ENCODE peak calls at places on chromosomes 11 and 22, in nine cellular contexts. T is Panc1, H is breast epithelium, F is kidney epithelial cell, R is IMR-90, N is K562, K is thyroid gland, V is thoracic aorta, M is brain microvascular endothelial cell. Y is an unnamed sample. For H3K36me3, the result is how much of the 10 kb centered on the place peaks cover.

GRCh38 chr11:86955111-86955673 is at the start of gene FZD4:
- DNase-seq in T (no peak), H (peak), F (no peak), R (peak), N (peak), K (peak), V (peak), M (peak), Y (no peak)

GRCh38 chr11:20363500-20364411 is at the start of gene HTATIP2:
- DNase-seq in T (no peak), H (no peak), F (no peak), R (peak), N (peak), K (peak), V (no peak), M (no peak), Y (no peak)

GRCh38 chr11:44854146-44854545 is 96.5 kb downstream of the TP53I11 start:
- DNase-seq in T (no peak), H (no peak), F (no peak), R (no peak), N (no peak), K (no peak), V (no peak), M (no peak), Y (no peak)

GRCh38 chr11:35030716-35031213 is 108.2 kb upstream of the CD44 start:
- DNase-seq in T (peak), H (no peak), F (peak), R (peak), N (peak), K (peak), V (peak), M (peak), Y (peak)

GRCh38 chr22:26893711-26894110 is 236.3 kb downstream of the MIAT start:
- DNase-seq in T (no peak), H (no peak), F (no peak), R (no peak), N (no peak), K (no peak), V (no peak), M (no peak), Y (no peak)

GRCh38 chr22:37496651-37497599 is 10.7 kb upstream of the MFNG start:
- DNase-seq in T (peak), H (no peak), F (peak), R (peak), N (peak), K (no peak), V (no peak), M (peak), Y (peak)

GRCh38 chr11:102064316-102064715 is 17.1 kb downstream of the CFAP300 start:
- DNase-seq in T (no peak), H (peak), F (no peak), R (no peak), N (no peak), K (no peak), V (no peak), M (no peak), Y (no peak)

GRCh38 chr22:40819741-40820140 is 595 bp upstream of the SLC25A17 start:
- DNase-seq in T (no peak), H (no peak), F (no peak), R (peak), N (no peak), K (no peak), V (no peak), M (no peak), Y (no peak)

GRCh38 chr11:110173775-110174644 is 80.8 kb downstream of the ZC3H12C start:
- DNase-seq in T (no peak), H (no peak), F (peak), R (peak), N (peak), K (peak), V (no peak), M (peak), Y (no peak)

GRCh38 chr11:126415669-126416420 is 60.4 kb downstream of the ST3GAL4 start:
- DNase-seq in T (no peak), H (no peak), F (no peak), R (no peak), N (no peak), K (no peak), V (no peak), M (no peak), Y (no peak)

GRCh38 chr22:20228055-20228938 is 39.8 kb downstream of the RTN4R start:
- DNase-seq in T (no peak), H (no peak), F (no peak), R (no peak), N (no peak), K (peak), V (no peak), M (no peak), Y (no peak)

GRCh38 chr11:86812322-86812670 is 12.0 kb downstream of the PRSS23 start:
- DNase-seq in T (no peak), H (no peak), F (no peak), R (no peak), N (no peak), K (no peak), V (no peak), M (no peak), Y (no peak)

GRCh38 chr22:29306175-29306829 is at the start of gene GAS2L1:
- DNase-seq in T (no peak), H (peak), F (no peak), R (peak), N (peak), K (peak), V (no peak), M (peak), Y (no peak)

GRCh38 chr11:44716256-44716655 is 10.5 kb upstream of the TSPAN18 start:
- DNase-seq in T (no peak), H (no peak), F (no peak), R (no peak), N (no peak), K (no peak), V (no peak), M (no peak), Y (no peak)

GRCh38 chr11:32809313-32809712 is 14.9 kb upstream of the CCDC73 start:
- DNase-seq in T (peak), H (peak), F (no peak), R (peak), N (peak), K (peak), V (no peak), M (peak), Y (peak)

GRCh38 chr11:6319001-6319878 is 1.1 kb downstream of the CAVIN3 start:
- DNase-seq in T (peak), H (peak), F (no peak), R (peak), N (no peak), K (peak), V (peak), M (peak), Y (no peak)

GRCh38 chr22:17013396-17014100 is 5.5 kb upstream of the GAB4 start:
- DNase-seq in T (no peak), H (peak), F (no peak), R (no peak), N (no peak), K (no peak), V (no peak), M (no peak), Y (no peak)

GRCh38 chr11:13126430-13126829 is 117.3 kb downstream of the RASSF10 start:
- DNase-seq in T (no peak), H (no peak), F (peak), R (peak), N (no peak), K (peak), V (no peak), M (peak), Y (peak)

GRCh38 chr22:42283288-42284229 is 13.1 kb upstream of the TCF20 start:
- DNase-seq in T (no peak), H (no peak), F (no peak), R (no peak), N (no peak), K (no peak), V (no peak), M (no peak), Y (no peak)

GRCh38 chr11:71272161-71272560 is 19.8 kb upstream of the SHANK2 start:
- DNase-seq in T (no peak), H (no peak), F (no peak), R (no peak), N (no peak), K (no peak), V (no peak), M (no peak), Y (no peak)

GRCh38 chr22:47303161-47303890 is 540.9 kb downstream of the TBC1D22A start:
- DNase-seq in T (no peak), H (no peak), F (no peak), R (no peak), N (no peak), K (no peak), V (no peak), M (no peak), Y (no peak)

GRCh38 chr11:74311352-74311926 is at the start of gene P4HA3:
- DNase-seq in T (no peak), H (no peak), F (no peak), R (peak), N (peak), K (peak), V (no peak), M (peak), Y (no peak)

GRCh38 chr11:22561283-22561682 is 64.3 kb downstream of the FANCF start:
- DNase-seq in T (no peak), H (no peak), F (no peak), R (no peak), N (no peak), K (no peak), V (no peak), M (no peak), Y (no peak)

GRCh38 chr11:107598225-107599139 is 7.5 kb downstream of the ELMOD1 start:
- DNase-seq in T (no peak), H (no peak), F (no peak), R (no peak), N (no peak), K (peak), V (no peak), M (no peak), Y (no peak)

GRCh38 chr22:46547179-46547882 is 9.9 kb upstream of the CELSR1 start:
- DNase-seq in T (no peak), H (peak), F (peak), R (peak), N (no peak), K (peak), V (no peak), M (peak), Y (no peak)

GRCh38 chr11:73397468-73398131 is 21.4 kb downstream of the RELT start:
- DNase-seq in T (no peak), H (no peak), F (no peak), R (no peak), N (no peak), K (no peak), V (no peak), M (no peak), Y (no peak)

GRCh38 chr11:18752502-18752901 is 26.5 kb upstream of the IGSF22 start:
- DNase-seq in T (no peak), H (no peak), F (no peak), R (no peak), N (no peak), K (no peak), V (no peak), M (no peak), Y (no peak)

GRCh38 chr11:114019574-114019973 is 39.9 kb upstream of the ZBTB16 start:
- DNase-seq in T (no peak), H (no peak), F (no peak), R (no peak), N (no peak), K (no peak), V (no peak), M (no peak), Y (no peak)

DNA sequence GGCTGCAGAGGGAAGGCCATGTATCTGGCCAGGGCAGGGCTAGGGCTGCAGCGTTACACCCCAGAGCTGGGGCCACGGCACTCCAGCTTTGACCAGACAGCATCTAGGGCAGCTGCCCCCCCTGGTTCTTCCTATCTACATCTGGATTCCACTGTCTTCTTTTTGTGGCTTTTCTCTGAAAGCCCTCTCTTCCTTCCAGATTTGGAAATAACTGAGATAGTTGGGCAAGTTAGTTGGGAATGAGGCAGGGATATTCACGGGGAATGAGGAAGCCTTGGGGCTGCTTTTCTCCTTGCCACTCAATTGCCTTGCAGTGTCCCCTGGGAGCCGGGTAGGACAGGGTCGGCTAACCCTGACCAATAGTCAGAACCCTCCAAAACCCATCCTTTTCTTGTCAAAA is 26.8 kb downstream of the CLMP start:
- DNase-seq in T (no peak), H (no peak), F (no peak), R (no peak), N (no peak), K (no peak), V (no peak), M (no peak), Y (no peak)
- H3K36me3 ChIP-seq in T (under half), H (under half), F (under half), R (under half), N (under half), K (under half), V (under half), M (under half), Y (under half)

DNA sequence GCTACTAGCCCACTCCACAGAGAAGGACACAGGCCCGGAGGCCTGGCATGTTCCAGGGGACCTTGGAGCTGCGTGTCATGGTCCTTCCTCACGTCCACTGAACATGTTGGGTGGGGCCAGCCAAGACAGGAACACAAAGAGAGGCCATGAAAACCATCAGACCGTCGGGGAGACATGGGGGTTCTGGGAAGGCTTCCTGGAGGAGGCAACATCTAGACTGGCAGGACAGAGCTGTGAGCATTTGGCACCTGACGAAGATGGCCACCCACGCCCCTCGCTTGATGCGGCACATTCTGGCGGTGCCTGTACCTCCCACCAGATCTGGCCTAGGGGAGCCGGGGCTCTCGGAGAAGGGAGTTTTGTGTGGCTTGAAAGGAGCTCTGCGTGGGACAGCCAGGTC is 24.7 kb upstream of the ARHGAP8 start:
- DNase-seq in T (no peak), H (no peak), F (no peak), R (no peak), N (no peak), K (no peak), V (no peak), M (no peak), Y (no peak)
- TF ChIP-seq CTCF in T (no peak), H (no peak), F (no peak), R (no peak), N (no peak), K (no peak), V (no peak), M (no peak), Y (no peak)

DNA sequence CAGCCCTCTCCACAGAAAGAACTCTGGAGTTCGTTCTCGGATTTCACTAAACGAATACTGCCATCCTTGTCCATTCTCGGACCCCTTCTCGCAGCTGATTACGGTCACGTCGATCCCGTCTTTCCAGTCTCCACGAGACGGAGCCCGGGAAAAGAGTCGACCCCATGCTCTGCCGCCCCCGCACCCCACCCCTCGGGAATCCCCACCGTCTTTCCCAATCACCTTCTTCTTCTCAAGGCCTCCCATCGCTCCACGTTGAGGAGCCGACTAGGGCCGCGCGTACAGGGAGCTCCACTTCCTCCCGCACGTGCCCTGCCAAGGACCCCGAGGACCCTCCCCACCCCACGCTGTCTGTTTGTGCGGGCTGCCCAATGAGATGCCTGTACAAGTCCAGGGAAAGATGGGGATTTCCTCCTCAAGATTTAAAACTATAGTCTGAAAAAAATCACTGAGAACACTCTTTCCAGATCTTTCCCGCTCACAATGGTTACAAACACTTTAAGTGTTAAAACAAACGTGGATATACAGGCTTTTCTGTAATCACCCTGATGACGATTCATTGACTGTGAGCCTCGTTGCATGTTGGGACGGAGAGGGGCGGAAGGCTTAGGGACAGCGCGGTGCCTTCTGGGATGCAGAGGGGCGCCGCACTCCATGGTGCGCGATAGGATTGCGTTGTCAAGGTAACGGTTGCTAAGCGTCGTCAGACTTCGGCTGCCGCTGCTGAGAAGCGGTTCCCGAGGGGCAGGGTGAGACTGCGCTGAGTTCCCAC is at the start of gene PES1:
- DNase-seq in T (peak), H (peak), F (peak), R (peak), N (peak), K (peak), V (peak), M (peak), Y (peak)
- H3K4me3 ChIP-seq in T (peak), H (peak), F (peak), R (peak), N (peak), K (peak), V (peak), M (peak), Y (peak)

GRCh38 chr11:28083118-28083517 is 24.8 kb downstream of the KIF18A start:
- DNase-seq in T (no peak), H (no peak), F (no peak), R (no peak), N (no peak), K (no peak), V (no peak), M (no peak), Y (no peak)
- H3K36me3 ChIP-seq in T (under half), H (under half), F (under half), R (under half), N (half or more), K (under half), V (under half), M (under half), Y (under half)

GRCh38 chr11:112113539-112114457 is 27.1 kb downstream of the SDHD start:
- DNase-seq in T (no peak), H (no peak), F (peak), R (peak), N (peak), K (no peak), V (no peak), M (peak), Y (no peak)
- TF ChIP-seq CTCF in T (peak), H (peak), F (peak), R (peak), N (peak), K (no peak), V (peak), M (peak), Y (peak)

GRCh38 chr11:119580751-119581150 is 148.2 kb downstream of the NECTIN1 start:
- DNase-seq in T (no peak), H (no peak), F (no peak), R (no peak), N (no peak), K (no peak), V (no peak), M (no peak), Y (no peak)
- H3K4me3 ChIP-seq in T (no peak), H (no peak), F (no peak), R (no peak), N (no peak), K (no peak), V (no peak), M (no peak), Y (no peak)

DNA sequence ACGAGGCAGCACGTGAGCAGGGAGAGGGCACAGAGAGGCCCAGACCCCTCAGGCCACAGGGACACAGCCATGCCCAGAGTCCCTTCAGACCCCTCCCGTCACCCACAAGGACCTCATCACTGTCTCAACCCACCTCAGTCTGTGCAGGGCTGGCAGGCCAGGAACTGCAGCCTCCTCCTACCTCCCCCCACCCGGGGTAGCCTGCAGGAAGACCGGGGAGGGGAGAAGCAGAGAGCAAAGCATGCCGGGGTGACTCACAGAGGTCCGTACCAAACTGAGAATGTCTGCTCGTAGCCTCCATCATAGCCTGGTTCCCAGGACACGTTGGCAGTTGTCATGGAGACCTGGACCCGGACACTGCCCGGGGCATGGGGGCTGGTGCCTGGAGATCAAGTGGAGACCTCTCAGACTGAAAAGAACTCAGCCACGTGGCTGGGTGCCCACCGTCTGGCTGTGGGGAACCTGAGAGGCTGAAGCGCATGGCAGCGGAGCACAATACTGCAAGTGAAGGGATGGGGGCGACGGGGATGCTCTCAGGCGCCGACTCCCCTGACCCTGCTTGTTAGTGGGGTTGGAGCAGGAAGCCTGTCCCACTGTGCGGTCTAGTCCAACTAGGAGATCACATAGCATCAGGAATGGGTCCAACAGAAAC is 27.2 kb downstream of the IGSF9B start:
- DNase-seq in T (no peak), H (no peak), F (no peak), R (no peak), N (no peak), K (no peak), V (no peak), M (no peak), Y (no peak)
- H3K36me3 ChIP-seq in T (under half), H (under half), F (under half), R (under half), N (under half), K (under half), V (under half), M (under half), Y (under half)

DNA sequence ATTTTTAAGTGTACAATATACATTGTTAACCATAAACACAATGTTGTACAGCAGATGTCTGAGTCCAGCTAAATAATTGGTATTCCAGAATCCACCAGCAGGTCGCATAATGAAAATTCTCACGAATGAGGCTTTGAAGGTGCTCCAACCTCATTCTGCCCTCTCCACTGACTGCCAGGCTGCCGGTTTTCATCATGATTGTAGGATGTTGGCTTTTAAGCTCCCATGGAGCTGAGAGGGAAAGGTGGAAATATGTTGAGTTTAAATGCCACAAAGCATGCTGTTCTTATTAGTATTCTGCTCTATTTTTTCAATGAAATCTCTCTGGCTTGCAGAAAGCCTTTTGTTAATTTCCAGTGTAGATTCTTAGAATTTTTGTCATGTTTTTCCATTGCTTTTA is 337.2 kb upstream of the DDI1 start:
- DNase-seq in T (no peak), H (no peak), F (no peak), R (no peak), N (no peak), K (no peak), V (no peak), M (no peak), Y (no peak)
- TF ChIP-seq CTCF in T (no peak), H (no peak), F (no peak), R (peak), N (no peak), K (no peak), V (no peak), M (peak), Y (no peak)